ENCODE peak calls at places on chromosome 16, in five cellular contexts. H, F, I, M and Y are unnamed samples.
A peak's percentile ranks its signal among the peaks of the same experiment; 100 is the strongest.

GRCh38 chr16:28168991-28169554 is 42.7 kb downstream of the XPO6 start:
- DNase-seq in H (no peak), F (no peak), I (no peak), M (no peak), Y (no peak)

GRCh38 chr16:65624696-65625095 is 502.8 kb upstream of the CDH11 start:
- DNase-seq in H (no peak), F (no peak), I (no peak), M (no peak), Y (no peak)

GRCh38 chr16:16096161-16096857 is 127.0 kb downstream of the ABCC6 start:
- DNase-seq in H (peak; percentile 92), F (no peak), I (peak; percentile 32), M (peak; percentile 76), Y (no peak)

GRCh38 chr16:53912155-53912554 is 208.2 kb downstream of the FTO start:
- DNase-seq in H (no peak), F (no peak), I (no peak), M (no peak), Y (no peak)

GRCh38 chr16:70460737-70461261 is 6.4 kb downstream of the FCSK start:
- DNase-seq in H (no peak), F (no peak), I (no peak), M (no peak), Y (no peak)

GRCh38 chr16:49637511-49637910 is 218.4 kb downstream of the ZNF423 start:
- DNase-seq in H (no peak), F (no peak), I (no peak), M (no peak), Y (no peak)

GRCh38 chr16:62829615-62830014 is 793.4 kb upstream of the CDH8 start:
- DNase-seq in H (no peak), F (no peak), I (no peak), M (no peak), Y (no peak)

GRCh38 chr16:87897563-87898505 is 28.5 kb upstream of the SLC7A5 start:
- DNase-seq in H (no peak), F (no peak), I (no peak), M (no peak), Y (no peak)

GRCh38 chr16:65967376-65967775 is 399.1 kb upstream of the CDH5 start:
- DNase-seq in H (no peak), F (no peak), I (no peak), M (no peak), Y (no peak)

GRCh38 chr16:9042533-9042932 is 48.9 kb upstream of the HAPSTR1 start:
- DNase-seq in H (no peak), F (no peak), I (no peak), M (no peak), Y (no peak)

GRCh38 chr16:711548-712320 is 3.2 kb upstream of the METRN start:
- DNase-seq in H (peak; percentile 87), F (peak; percentile 93), I (peak; percentile 55), M (peak; percentile 73), Y (peak; percentile 95)

GRCh38 chr16:54283735-54284318 is 2.8 kb downstream of the IRX3 start:
- DNase-seq in H (no peak), F (no peak), I (no peak), M (no peak), Y (no peak)

GRCh38 chr16:705748-706188 is at the start of gene FBXL16:
- DNase-seq in H (no peak), F (peak; percentile 88), I (no peak), M (no peak), Y (no peak)

GRCh38 chr16:28592979-28593553 is 3.8 kb downstream of the SULT1A2 start:
- DNase-seq in H (no peak), F (no peak), I (no peak), M (no peak), Y (no peak)

GRCh38 chr16:49051626-49052025 is 230.0 kb downstream of the CBLN1 start:
- DNase-seq in H (no peak), F (no peak), I (no peak), M (no peak), Y (no peak)

GRCh38 chr16:2003231-2003826 is 6.3 kb downstream of the ZNF598 start:
- DNase-seq in H (no peak), F (no peak), I (no peak), M (no peak), Y (no peak)

GRCh38 chr16:88345031-88345942 is 37.5 kb upstream of the ZNF469 start:
- DNase-seq in H (no peak), F (no peak), I (no peak), M (no peak), Y (no peak)

GRCh38 chr16:85767569-85767968 is 16.7 kb upstream of the C16orf74 start:
- DNase-seq in H (no peak), F (peak; percentile 95), I (no peak), M (no peak), Y (no peak)

GRCh38 chr16:85998868-85999729 is 100.1 kb downstream of the IRF8 start:
- DNase-seq in H (peak; percentile 13), F (no peak), I (no peak), M (no peak), Y (no peak)

GRCh38 chr16:13507530-13507929 is 412.4 kb upstream of the ERCC4 start:
- DNase-seq in H (no peak), F (no peak), I (no peak), M (no peak), Y (no peak)

GRCh38 chr16:4293822-4294457 is 21.1 kb upstream of the TFAP4 start:
- DNase-seq in H (peak; percentile 84), F (no peak), I (no peak), M (peak; percentile 76), Y (no peak)

GRCh38 chr16:66222756-66223155 is 143.7 kb upstream of the CDH5 start:
- DNase-seq in H (peak; percentile 10), F (no peak), I (no peak), M (no peak), Y (no peak)

GRCh38 chr16:75273054-75273925 is 21.9 kb upstream of the BCAR1 start:
- DNase-seq in H (no peak), F (no peak), I (no peak), M (no peak), Y (no peak)

GRCh38 chr16:30438835-30439234 is 6.8 kb downstream of the SEPHS2 start:
- DNase-seq in H (no peak), F (no peak), I (no peak), M (no peak), Y (no peak)

GRCh38 chr16:79943738-79944137 is 343.2 kb upstream of the MAF start:
- DNase-seq in H (no peak), F (no peak), I (no peak), M (no peak), Y (no peak)

GRCh38 chr16:78310990-78311561 is 211.6 kb downstream of the WWOX start:
- DNase-seq in H (no peak), F (no peak), I (no peak), M (peak; percentile 19), Y (no peak)

GRCh38 chr16:46673320-46674013 is 15.5 kb downstream of the VPS35 start:
- DNase-seq in H (no peak), F (peak; percentile 37), I (no peak), M (peak; percentile 8), Y (no peak)

GRCh38 chr16:46859719-46860152 is 24.4 kb upstream of the GPT2 start:
- DNase-seq in H (no peak), F (peak; percentile 84), I (no peak), M (no peak), Y (no peak)

GRCh38 chr16:85126731-85127662 is 14.7 kb upstream of the CIBAR2 start:
- DNase-seq in H (no peak), F (no peak), I (no peak), M (no peak), Y (no peak)

DNA sequence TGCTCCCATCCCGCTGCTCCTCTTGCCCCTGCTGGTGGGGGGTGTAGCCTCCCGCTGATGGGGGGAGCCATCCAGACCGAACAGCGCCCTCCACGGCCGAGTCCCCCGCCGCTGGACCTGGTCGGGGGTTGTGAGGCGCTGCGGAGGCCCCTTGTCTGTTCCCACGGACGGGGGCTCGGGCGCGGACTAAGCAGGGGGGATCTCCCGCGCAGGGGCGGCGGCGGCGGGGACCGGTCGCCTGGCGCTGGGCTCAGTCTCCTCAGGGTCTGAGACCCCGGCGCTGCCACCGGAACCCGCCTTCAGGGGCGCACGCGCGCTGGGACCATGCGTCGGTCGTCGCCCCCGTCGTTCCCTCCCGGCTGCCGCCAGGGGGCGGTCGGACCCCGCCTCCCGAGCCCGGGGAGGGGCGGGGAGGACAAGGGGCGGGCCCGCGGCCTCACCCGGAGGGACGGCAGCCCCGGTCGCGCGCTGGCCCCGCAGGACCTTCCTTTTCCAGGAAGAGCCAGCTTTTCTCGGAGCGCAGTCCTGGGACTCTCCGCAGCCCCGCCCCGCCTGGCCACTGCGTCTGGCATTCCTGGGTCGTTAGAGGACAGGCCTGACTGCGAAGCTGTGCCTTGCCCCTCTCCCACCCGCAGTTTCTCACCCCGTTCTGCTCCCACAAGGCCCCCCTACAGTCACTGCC is 6.3 kb upstream of the IL32 start:
- DNase-seq in H (peak; percentile 91), F (peak; percentile 92), I (peak; percentile 42), M (peak; percentile 85), Y (peak; percentile 95)
- TF ChIP-seq POLR2A in H (no peak), F (peak; percentile 18), I (no peak), M (no peak), Y (no peak)

GRCh38 chr16:56861756-56862155 is 3.3 kb upstream of the SLC12A3 start:
- DNase-seq in H (no peak), F (no peak), I (no peak), M (no peak), Y (no peak)

GRCh38 chr16:56861092-56861610 is 3.9 kb upstream of the SLC12A3 start:
- DNase-seq in H (no peak), F (no peak), I (no peak), M (no peak), Y (no peak)

GRCh38 chr16:56859636-56860035 is 5.4 kb upstream of the SLC12A3 start:
- DNase-seq in H (no peak), F (no peak), I (no peak), M (no peak), Y (no peak)

GRCh38 chr16:56858375-56858774 is 6.6 kb upstream of the SLC12A3 start:
- DNase-seq in H (no peak), F (no peak), I (no peak), M (no peak), Y (no peak)

DNA sequence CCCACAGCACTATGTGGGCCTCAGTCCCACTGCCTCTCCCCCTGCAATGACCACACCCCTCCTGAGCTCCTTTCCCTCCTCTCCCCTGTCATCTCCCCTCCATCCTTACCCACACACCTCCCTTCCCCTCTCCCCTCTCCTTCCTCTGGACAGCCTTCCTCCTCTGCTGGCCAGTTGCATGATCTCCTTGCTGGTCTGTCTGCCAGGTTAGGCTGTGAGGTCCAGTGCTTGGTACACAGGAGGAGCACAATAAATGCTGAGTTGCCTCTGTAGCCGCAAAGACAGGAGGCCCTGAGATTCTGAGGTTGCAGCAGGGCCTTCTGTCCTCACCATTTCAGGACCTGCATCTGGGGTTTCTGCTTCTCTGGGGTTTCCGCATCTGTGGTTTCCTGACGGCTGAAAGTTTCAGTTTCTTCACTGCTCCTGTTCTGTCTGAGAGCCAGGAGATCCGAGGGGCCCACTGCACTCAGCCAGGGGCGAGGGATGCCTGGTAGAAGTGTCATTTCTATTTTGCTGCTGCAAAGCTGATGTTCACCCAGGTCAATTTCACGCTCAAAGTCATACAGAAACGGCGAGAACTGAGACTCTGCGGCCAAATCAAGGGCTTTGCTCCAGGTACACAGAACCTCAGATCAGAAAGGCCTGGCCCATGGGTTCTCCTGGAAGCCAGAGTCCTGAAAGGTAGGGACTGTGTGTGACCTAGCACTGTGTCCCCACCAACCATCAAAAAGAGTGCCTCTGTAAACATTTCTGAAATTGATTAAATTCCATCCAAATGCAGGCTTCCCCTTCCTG is 4.6 kb upstream of the SLC12A3 start:
- DNase-seq in H (no peak), F (no peak), I (no peak), M (no peak), Y (peak; percentile 69)
- TF ChIP-seq POLR2A in H (no peak), F (no peak), I (no peak), M (no peak), Y (no peak)

GRCh38 chr16:67562526-67562917 is at the start of gene CTCF:
- DNase-seq in H (peak; percentile 94), F (no peak), I (peak; percentile 59), M (peak; percentile 85), Y (no peak)
- TF ChIP-seq POLR2A in H (no peak), F (peak; percentile 11), I (no peak), M (no peak), Y (no peak)

GRCh38 chr16:60337671-60338070 is 1603.6 kb upstream of the GOT2 start:
- DNase-seq in H (no peak), F (no peak), I (no peak), M (no peak), Y (no peak)
- TF ChIP-seq POLR2A in H (no peak), F (no peak), I (no peak), M (no peak), Y (no peak)